ENCODE peak calls at places on chromosome 5, in five cellular contexts. J is HepG2, V is K562, I is GM12878, U is H1. P is an unnamed sample.

GRCh38 chr5:41246376-41246775 is 33.0 kb upstream of the C6 start:
- DNase-seq in J (no peak), I (no peak), V (no peak), U (no peak), P (no peak)

GRCh38 chr5:14695152-14695551 is 30.6 kb downstream of the OTULIN start:
- DNase-seq in I (no peak), J (no peak), V (no peak), U (no peak), P (no peak)

GRCh38 chr5:61263072-61263471 is 69.0 kb upstream of the ZSWIM6 start:
- DNase-seq in V (no peak), J (no peak), U (no peak), I (no peak), P (no peak)

GRCh38 chr5:155343468-155343867 is 329.9 kb downstream of the KIF4B start:
- DNase-seq in V (no peak), U (no peak), J (no peak), I (no peak), P (peak)

GRCh38 chr5:151670074-151670686 is 16.5 kb downstream of the SPARC start:
- DNase-seq in V (no peak), I (no peak), J (no peak), U (no peak), P (no peak)

GRCh38 chr5:133048993-133049725 is 2.7 kb upstream of the HSPA4 start:
- DNase-seq in I (no peak), U (no peak), J (no peak), V (no peak), P (no peak)

GRCh38 chr5:40486437-40487270 is 193.1 kb upstream of the PTGER4 start:
- DNase-seq in I (peak), V (no peak), U (no peak), J (no peak), P (peak)

GRCh38 chr5:132825824-132826391 is 4.5 kb downstream of the SHROOM1 start:
- DNase-seq in V (no peak), I (no peak), J (no peak), U (peak), P (no peak)

GRCh38 chr5:15420201-15420600 is 79.8 kb upstream of the FBXL7 start:
- DNase-seq in U (no peak), J (no peak), V (no peak), I (no peak), P (no peak)

GRCh38 chr5:156351423-156351822 is 24.5 kb downstream of the SGCD start:
- DNase-seq in J (no peak), U (no peak), V (no peak), I (no peak), P (no peak)

GRCh38 chr5:173639-174600 is 17.4 kb upstream of the LRRC14B start:
- DNase-seq in J (no peak), V (no peak), U (no peak), I (no peak), P (no peak)

GRCh38 chr5:7592910-7593309 is 197.0 kb downstream of the ADCY2 start:
- DNase-seq in I (no peak), U (peak), V (no peak), J (no peak), P (no peak)

GRCh38 chr5:125630260-125630659 is 792.9 kb upstream of the GRAMD2B start:
- DNase-seq in I (no peak), U (no peak), J (no peak), V (no peak), P (no peak)

GRCh38 chr5:119355636-119356383 is at the start of gene TNFAIP8:
- DNase-seq in J (peak), V (peak), I (no peak), U (peak), P (peak)

GRCh38 chr5:132000677-132001453 is 10.6 kb downstream of the ACSL6 start:
- DNase-seq in U (no peak), I (no peak), V (no peak), J (peak), P (no peak)

GRCh38 chr5:111066261-111066938 is 5.1 kb upstream of the TSLP start:
- DNase-seq in U (no peak), J (no peak), V (no peak), I (no peak), P (no peak)

GRCh38 chr5:124754206-124754927 is 7.9 kb upstream of the ZNF608 start:
- DNase-seq in J (no peak), V (no peak), U (no peak), I (no peak), P (no peak)

GRCh38 chr5:57316798-57317327 is 143.0 kb downstream of the GPBP1 start:
- DNase-seq in J (no peak), I (no peak), U (no peak), V (no peak), P (no peak)

GRCh38 chr5:55497712-55498111 is 37.1 kb downstream of the PLPP1 start:
- DNase-seq in I (no peak), J (no peak), V (no peak), U (no peak), P (no peak)

GRCh38 chr5:177306674-177307543 is 3.3 kb downstream of the PRELID1 start:
- DNase-seq in J (no peak), I (no peak), V (no peak), U (no peak), P (peak)

GRCh38 chr5:83956386-83956785 is 235.7 kb upstream of the HAPLN1 start:
- DNase-seq in V (no peak), U (no peak), J (no peak), I (no peak), P (no peak)

GRCh38 chr5:15483348-15484090 is 16.5 kb upstream of the FBXL7 start:
- DNase-seq in V (no peak), J (no peak), U (no peak), I (no peak), P (no peak)

GRCh38 chr5:180718810-180719453 is 20.9 kb downstream of the OR2Y1 start:
- DNase-seq in V (peak), U (no peak), J (peak), I (no peak), P (peak)

GRCh38 chr5:108003178-108003577 is 332.4 kb upstream of the EFNA5 start:
- DNase-seq in V (no peak), J (no peak), I (peak), U (no peak), P (no peak)

GRCh38 chr5:95996904-95997751 is 35.5 kb upstream of the ELL2 start:
- DNase-seq in U (no peak), I (no peak), V (no peak), J (peak), P (no peak)

DNA sequence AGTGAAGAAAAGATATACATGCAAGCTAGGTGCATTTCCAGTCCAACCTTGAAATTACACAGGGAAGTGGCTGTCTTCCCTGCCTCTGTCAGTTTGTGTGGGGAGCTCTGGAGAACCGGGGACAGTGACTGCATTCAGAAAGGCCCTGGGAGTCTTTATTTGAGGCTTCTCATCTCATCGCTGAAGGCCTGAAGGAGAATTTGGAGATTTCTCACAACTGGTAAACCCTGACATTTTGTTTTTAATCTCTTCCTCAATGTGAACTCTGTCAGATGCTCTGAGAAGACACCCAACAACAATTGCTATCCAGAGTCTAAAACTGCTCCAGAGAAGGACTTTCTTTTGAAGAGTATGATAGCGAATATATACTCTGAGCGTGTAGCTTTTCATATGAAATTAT is 33.0 kb downstream of the MACIR start:
- DNase-seq in J (no peak), I (no peak), U (no peak), V (no peak), P (no peak)
- TF ChIP-seq GABPA in J (no peak), I (no peak), U (no peak), V (no peak), P (no peak)

GRCh38 chr5:77867194-77867691 is 91.1 kb upstream of the TBCA start:
- DNase-seq in J (no peak), I (no peak), U (no peak), V (peak), P (no peak)
- TF ChIP-seq CTCF in J (no peak), I (peak), U (no peak), V (peak), P (no peak)

GRCh38 chr5:4198461-4198860 is 602.8 kb downstream of the IRX1 start:
- DNase-seq in I (no peak), U (no peak), J (no peak), V (no peak), P (no peak)
- TF ChIP-seq GABPA in I (no peak), U (no peak), J (no peak), V (no peak), P (no peak)

GRCh38 chr5:143180751-143181150 is 222.7 kb downstream of the NR3C1 start:
- DNase-seq in U (no peak), J (no peak), V (no peak), I (no peak), P (no peak)

GRCh38 chr5:143182106-143182505 is 221.4 kb downstream of the NR3C1 start:
- DNase-seq in I (no peak), U (no peak), V (no peak), J (no peak), P (no peak)

GRCh38 chr5:143177263-143177994 is 226.1 kb downstream of the NR3C1 start:
- DNase-seq in U (no peak), V (no peak), J (no peak), I (no peak), P (no peak)

GRCh38 chr5:143181173-143181572 is 222.3 kb downstream of the NR3C1 start:
- DNase-seq in V (no peak), U (no peak), J (no peak), I (no peak), P (no peak)

GRCh38 chr5:143179126-143179740 is 224.3 kb downstream of the NR3C1 start:
- DNase-seq in J (no peak), I (no peak), V (no peak), U (no peak), P (no peak)
- TF ChIP-seq CTCF in J (no peak), I (no peak), V (no peak), U (no peak), P (no peak)

DNA sequence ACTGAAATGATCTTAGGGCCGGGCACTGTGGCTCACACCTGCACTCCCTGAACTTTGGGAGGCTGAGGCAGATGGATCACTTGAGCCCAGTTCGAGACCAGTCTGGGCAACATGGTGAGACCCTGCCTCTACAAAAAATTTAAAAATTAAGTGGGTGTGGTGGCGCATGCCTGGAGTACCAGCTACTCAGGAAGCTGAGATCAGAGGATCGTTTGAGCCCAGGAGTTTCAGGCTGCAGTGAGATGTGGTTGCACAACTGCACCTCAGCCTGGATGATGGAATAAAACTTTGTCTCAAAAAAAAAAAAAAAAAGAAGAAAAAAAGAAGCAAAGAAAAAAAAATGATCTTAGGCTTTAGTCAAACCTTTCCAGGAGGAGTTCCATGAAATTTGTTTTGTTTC is 41.8 kb downstream of the MEF2C start:
- DNase-seq in U (no peak), V (no peak), I (no peak), J (no peak), P (no peak)
- TF ChIP-seq GABPA in U (no peak), V (no peak), I (no peak), J (no peak), P (no peak)

GRCh38 chr5:75331095-75332090 is 5.6 kb upstream of the HMGCR start:
- DNase-seq in I (no peak), V (no peak), U (no peak), J (peak), P (no peak)
- TF ChIP-seq CTCF in I (peak), V (no peak), U (no peak), J (no peak), P (no peak)

DNA sequence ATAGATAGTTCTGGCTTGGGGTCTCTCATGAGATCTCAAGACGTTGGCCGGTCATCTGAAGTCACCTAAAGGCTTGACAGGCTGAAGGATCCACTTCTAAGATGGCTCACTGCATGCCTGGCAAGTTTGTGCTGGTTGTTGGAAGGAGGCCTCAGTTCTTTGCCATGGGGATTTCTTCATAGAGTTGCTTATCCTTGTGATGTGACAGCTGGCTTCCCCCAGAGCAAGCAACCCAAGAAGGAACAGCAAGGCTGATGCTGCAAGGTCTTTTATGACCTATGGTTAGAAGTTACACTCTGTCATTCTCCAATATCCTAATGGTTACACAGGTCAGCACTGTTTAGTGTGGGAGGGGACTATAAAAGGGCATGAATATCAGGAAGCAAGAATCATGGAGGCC is 20.7 kb upstream of the GRPEL2 start:
- DNase-seq in J (no peak), I (no peak), V (no peak), U (no peak), P (no peak)
- TF ChIP-seq GABPA in J (no peak), I (no peak), V (no peak), U (no peak), P (no peak)

DNA sequence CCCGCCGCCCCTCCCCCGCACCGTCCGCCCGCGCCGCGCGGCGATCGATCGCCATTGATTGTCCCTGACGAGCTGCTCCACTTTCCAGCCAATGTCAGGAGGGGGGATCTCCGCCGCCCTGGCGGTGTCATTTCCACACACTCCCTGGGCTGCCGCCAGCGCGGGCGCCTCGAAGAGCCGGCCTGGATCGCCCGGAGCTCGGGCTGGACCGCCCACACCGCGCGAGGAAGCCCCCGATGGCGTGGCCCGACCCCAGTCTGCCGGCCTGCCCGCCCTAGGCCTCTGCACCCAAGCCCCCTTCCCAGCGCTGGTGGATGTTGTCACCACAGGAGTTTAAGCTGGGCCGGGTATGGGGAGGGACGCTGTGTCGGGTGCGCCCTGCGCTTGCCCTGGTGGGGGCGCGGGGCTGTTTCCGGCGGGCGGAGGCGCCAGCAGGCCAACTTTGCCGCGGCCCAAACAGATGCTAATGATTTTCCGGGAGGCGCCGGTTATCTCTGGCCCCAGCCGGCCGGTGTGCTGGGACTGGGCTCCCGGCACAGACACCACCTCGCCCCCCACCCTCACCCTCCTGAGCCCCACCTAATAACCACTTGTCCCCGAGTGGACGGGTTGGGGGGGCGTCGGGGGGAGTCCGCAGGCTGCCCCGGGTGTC is 10.6 kb upstream of the CXXC5 start:
- DNase-seq in U (peak), V (peak), I (no peak), J (peak), P (no peak)
- TF ChIP-seq CTCF in U (no peak), V (peak), I (peak), J (peak), P (no peak)

DNA sequence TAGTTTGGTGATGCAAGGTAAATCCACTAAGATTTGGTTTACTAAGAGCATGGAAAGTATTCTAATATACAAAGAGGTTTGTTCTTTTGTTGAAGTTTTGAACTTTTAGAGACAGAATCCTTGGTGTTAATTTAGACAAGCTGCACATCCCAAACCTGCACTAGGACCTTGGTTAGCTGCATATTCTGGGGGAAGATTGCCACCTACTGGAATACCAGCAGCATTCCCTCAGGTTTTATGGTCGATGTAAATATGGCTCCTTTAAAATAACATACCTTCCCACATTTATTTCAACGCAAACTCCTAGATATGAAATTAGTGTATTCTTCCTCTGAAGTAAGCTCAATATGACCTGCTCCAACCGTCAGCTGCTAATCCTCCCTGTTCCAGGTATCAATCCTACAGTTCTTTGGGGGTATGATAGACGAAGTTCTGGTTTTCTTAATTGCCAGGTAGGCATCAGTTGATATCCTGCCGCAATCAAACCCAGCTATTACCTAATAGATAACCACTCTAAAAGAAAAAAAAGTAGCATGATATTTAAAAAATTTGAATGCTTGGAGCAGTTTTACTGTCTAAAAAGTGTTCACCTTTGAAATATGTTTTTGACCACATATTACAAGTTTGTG is 624.1 kb downstream of the ISL1 start:
- DNase-seq in V (no peak), J (peak), U (no peak), I (no peak), P (peak)
- TF ChIP-seq GABPA in V (no peak), J (no peak), U (no peak), I (no peak), P (no peak)

P was measured in HL-60.